ENCODE peak calls at places on chromosomes 5 and 9, in five cellular contexts. Y is IMR-90, R is HepG2, G is GM12878, J is K562. Z is an unnamed sample.

GRCh38 chr9:122347348-122348287 is 23.2 kb upstream of the PTGS1 start:
- DNase-seq in Y (no peak), R (peak), G (no peak), J (no peak), Z (peak)

GRCh38 chr5:124660229-124661093 is 86.0 kb downstream of the ZNF608 start:
- DNase-seq in Y (no peak), R (no peak), G (no peak), J (no peak), Z (no peak)

GRCh38 chr5:82855893-82856292 is 221.3 kb downstream of the TMEM167A start:
- DNase-seq in Y (no peak), R (no peak), G (no peak), J (no peak), Z (no peak)

GRCh38 chr9:97773723-97774122 is 76.6 kb upstream of the XPA start:
- DNase-seq in Y (peak), R (no peak), G (no peak), J (no peak), Z (no peak)

GRCh38 chr5:82939326-82939725 is 137.9 kb downstream of the TMEM167A start:
- DNase-seq in Y (no peak), R (no peak), G (no peak), J (no peak), Z (no peak)

GRCh38 chr5:74384851-74385250 is 255.7 kb downstream of the ENC1 start:
- DNase-seq in Y (no peak), R (no peak), G (no peak), J (no peak), Z (no peak)

GRCh38 chr5:113989278-113989912 is 372.5 kb upstream of the KCNN2 start:
- DNase-seq in Y (no peak), R (no peak), G (no peak), J (no peak), Z (no peak)

GRCh38 chr5:56824019-56824418 is 8.7 kb downstream of the MAP3K1 start:
- DNase-seq in Y (no peak), R (no peak), G (no peak), J (no peak), Z (no peak)

GRCh38 chr5:111385970-111386831 is 126.1 kb downstream of the STARD4 start:
- DNase-seq in Y (no peak), R (no peak), G (no peak), J (no peak), Z (no peak)

GRCh38 chr9:19994296-19994695 is 205.5 kb upstream of the SLC24A2 start:
- DNase-seq in Y (no peak), R (no peak), G (no peak), J (no peak), Z (no peak)

GRCh38 chr5:8517461-8517860 is 648.5 kb downstream of the MTRR start:
- DNase-seq in Y (peak), R (no peak), G (no peak), J (no peak), Z (peak)

GRCh38 chr5:128536861-128537305 is 1.2 kb downstream of the FBN2 start:
- DNase-seq in Y (peak), R (no peak), G (no peak), J (no peak), Z (no peak)

GRCh38 chr9:12732971-12733370 is 39.8 kb downstream of the TYRP1 start:
- DNase-seq in Y (no peak), R (no peak), G (no peak), J (no peak), Z (no peak)

GRCh38 chr5:100950975-100951374 is 47.9 kb upstream of the ST8SIA4 start:
- DNase-seq in Y (no peak), R (no peak), G (no peak), J (no peak), Z (peak)

GRCh38 chr5:172691886-172692285 is 50.8 kb downstream of the NEURL1B start:
- DNase-seq in Y (no peak), R (no peak), G (no peak), J (peak), Z (no peak)

GRCh38 chr5:2176581-2176980 is 293.9 kb upstream of the IRX4 start:
- DNase-seq in Y (no peak), R (no peak), G (no peak), J (no peak), Z (no peak)

GRCh38 chr5:143636951-143637528 is 174.9 kb upstream of the HMHB1 start:
- DNase-seq in Y (peak), R (peak), G (no peak), J (no peak), Z (peak)

GRCh38 chr5:67459233-67459632 is 262.6 kb upstream of the CD180 start:
- DNase-seq in Y (no peak), R (no peak), G (no peak), J (no peak), Z (no peak)

GRCh38 chr5:56415356-56415765 is 182.2 kb upstream of the ANKRD55 start:
- DNase-seq in Y (peak), R (no peak), G (peak), J (peak), Z (peak)

GRCh38 chr5:109486200-109486804 is 76.5 kb upstream of the PJA2 start:
- DNase-seq in Y (no peak), R (no peak), G (no peak), J (no peak), Z (no peak)

GRCh38 chr5:136080113-136080482 is 51.3 kb downstream of the TGFBI start:
- DNase-seq in Y (no peak), R (no peak), G (no peak), J (no peak), Z (no peak)

GRCh38 chr9:98096091-98096490 is 22.9 kb downstream of the TRIM14 start:
- DNase-seq in Y (no peak), R (no peak), G (no peak), J (no peak), Z (no peak)

GRCh38 chr5:147148715-147149114 is 86.1 kb upstream of the STK32A start:
- DNase-seq in Y (no peak), R (no peak), G (no peak), J (no peak), Z (no peak)

GRCh38 chr9:20693068-20693467 is 9.0 kb downstream of the FOCAD start:
- DNase-seq in Y (no peak), R (no peak), G (no peak), J (no peak), Z (no peak)

GRCh38 chr5:136901-137300 is 44.9 kb downstream of the PLEKHG4B start:
- DNase-seq in Y (no peak), R (no peak), G (no peak), J (no peak), Z (no peak)

GRCh38 chr5:60196382-60197113 is 303.0 kb upstream of the PDE4D start:
- DNase-seq in Y (peak), R (no peak), G (no peak), J (no peak), Z (peak)

GRCh38 chr5:143355710-143356109 is 47.8 kb downstream of the NR3C1 start:
- DNase-seq in Y (peak), R (peak), G (no peak), J (peak), Z (peak)

GRCh38 chr5:145589063-145589462 is 246.1 kb downstream of the PRELID2 start:
- DNase-seq in Y (no peak), R (no peak), G (no peak), J (no peak), Z (no peak)

GRCh38 chr5:125286266-125286665 is 539.8 kb upstream of the ZNF608 start:
- DNase-seq in Y (no peak), R (no peak), G (no peak), J (no peak), Z (no peak)

GRCh38 chr5:178121450-178122276 is 8.3 kb downstream of the N4BP3 start:
- DNase-seq in Y (no peak), R (no peak), G (no peak), J (no peak), Z (no peak)

GRCh38 chr9:88766778-88767503 is 224.3 kb upstream of the S1PR3 start:
- DNase-seq in Y (peak), R (no peak), G (no peak), J (no peak), Z (peak)

GRCh38 chr9:18473551-18474279 is at the start of gene ADAMTSL1:
- DNase-seq in Y (peak), R (no peak), G (no peak), J (no peak), Z (no peak)

GRCh38 chr9:120855827-120856636 is 13.3 kb upstream of the PSMD5 start:
- DNase-seq in Y (no peak), R (no peak), G (no peak), J (peak), Z (no peak)
- TF ChIP-seq RFX5 in Y (no peak), R (no peak), G (no peak), J (no peak), Z (no peak)

GRCh38 chr5:170538096-170538465 is 34.3 kb downstream of the KCNIP1 start:
- DNase-seq in Y (no peak), R (no peak), G (no peak), J (no peak), Z (peak)
- TF ChIP-seq BHLHE40 in Y (no peak), R (no peak), G (no peak), J (no peak), Z (no peak)

GRCh38 chr9:99261923-99262322 is 39.8 kb downstream of the SEC61B start:
- DNase-seq in Y (no peak), R (no peak), G (no peak), J (no peak), Z (no peak)

GRCh38 chr9:99259231-99259918 is 37.3 kb downstream of the SEC61B start:
- DNase-seq in Y (no peak), R (no peak), G (no peak), J (peak), Z (no peak)

GRCh38 chr9:99262949-99263418 is 40.9 kb downstream of the SEC61B start:
- DNase-seq in Y (no peak), R (no peak), G (peak), J (no peak), Z (no peak)

GRCh38 chr9:99266136-99267023 is 44.3 kb downstream of the SEC61B start:
- DNase-seq in Y (peak), R (peak), G (peak), J (peak), Z (peak)

GRCh38 chr9:99264070-99264469 is 42.0 kb downstream of the SEC61B start:
- DNase-seq in Y (no peak), R (no peak), G (no peak), J (peak), Z (no peak)
- TF ChIP-seq RFX5 in Y (no peak), R (no peak), G (no peak), J (no peak), Z (no peak)

GRCh38 chr5:132829742-132830435 is 558 bp downstream of the SHROOM1 start:
- DNase-seq in Y (peak), R (peak), G (no peak), J (peak), Z (peak)
- TF ChIP-seq BHLHE40 in Y (no peak), R (peak), G (peak), J (peak), Z (no peak)

DNA sequence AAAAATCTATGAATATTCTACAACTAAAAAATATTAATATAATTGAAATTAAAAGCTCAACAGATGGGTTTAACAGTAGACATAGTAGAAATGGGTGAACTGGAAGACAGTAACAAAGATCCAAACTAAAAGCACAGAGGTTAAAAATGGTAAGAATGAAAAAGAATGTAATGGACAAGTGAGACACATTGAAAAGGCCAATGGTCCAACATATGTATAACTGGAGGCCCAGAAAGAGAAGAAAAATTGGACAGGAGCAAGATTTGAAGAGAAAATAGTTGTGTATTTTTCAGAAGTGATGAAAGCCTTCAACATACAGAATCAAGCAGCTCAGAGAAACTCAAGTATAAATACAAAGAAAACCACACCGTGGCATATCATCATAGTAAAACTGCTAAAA is 58.6 kb downstream of the PCDHGC5 start:
- DNase-seq in Y (peak), R (peak), G (no peak), J (no peak), Z (peak)
- TF ChIP-seq RFX5 in Y (no peak), R (no peak), G (no peak), J (no peak), Z (no peak)

GRCh38 chr5:159094745-159095144 is 5.0 kb downstream of the EBF1 start:
- DNase-seq in Y (peak), R (peak), G (no peak), J (peak), Z (peak)
- TF ChIP-seq BHLHE40 in Y (no peak), R (no peak), G (no peak), J (no peak), Z (no peak)

DNA sequence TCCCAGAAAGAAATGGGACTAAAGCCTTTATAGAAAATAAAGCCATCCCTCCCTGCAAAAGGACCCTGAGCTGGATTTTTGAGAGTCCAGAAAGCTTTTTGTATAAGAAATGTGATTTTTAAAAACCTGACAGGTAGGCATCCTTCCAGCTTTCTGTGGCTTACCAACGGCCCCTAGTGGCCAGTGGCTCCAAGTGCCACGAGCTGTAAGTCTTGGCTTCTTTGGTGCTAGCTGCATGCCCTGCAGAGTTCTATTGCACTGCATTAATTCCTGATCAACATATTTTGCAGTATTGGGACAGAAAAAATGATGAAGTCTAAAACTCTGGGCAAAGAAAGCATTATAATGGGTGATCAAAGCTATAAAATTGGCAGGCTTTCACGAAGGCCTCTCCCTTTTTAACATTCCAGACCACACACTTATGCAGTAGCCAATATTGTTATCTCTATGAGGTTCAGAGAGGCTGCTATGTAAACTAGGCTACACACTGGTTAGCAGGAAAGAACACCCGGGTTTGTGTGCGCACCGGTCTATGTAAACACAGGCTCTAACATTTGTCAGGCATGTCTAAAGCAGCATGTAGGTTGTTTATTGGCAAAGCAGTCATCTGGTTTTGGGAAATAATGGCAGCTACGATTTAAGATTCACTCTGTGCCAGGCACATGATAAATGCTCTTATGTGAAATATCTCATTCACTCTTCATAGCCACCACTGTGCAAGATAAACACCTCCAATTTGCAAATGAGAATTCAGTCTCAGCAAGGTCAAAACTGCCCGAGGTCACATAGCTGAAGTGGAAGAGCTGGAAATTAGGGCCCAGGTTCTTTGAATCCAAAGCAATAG is 55.2 kb downstream of the NMUR2 start:
- DNase-seq in Y (peak), R (peak), G (no peak), J (peak), Z (peak)
- TF ChIP-seq RFX5 in Y (no peak), R (no peak), G (no peak), J (no peak), Z (no peak)

DNA sequence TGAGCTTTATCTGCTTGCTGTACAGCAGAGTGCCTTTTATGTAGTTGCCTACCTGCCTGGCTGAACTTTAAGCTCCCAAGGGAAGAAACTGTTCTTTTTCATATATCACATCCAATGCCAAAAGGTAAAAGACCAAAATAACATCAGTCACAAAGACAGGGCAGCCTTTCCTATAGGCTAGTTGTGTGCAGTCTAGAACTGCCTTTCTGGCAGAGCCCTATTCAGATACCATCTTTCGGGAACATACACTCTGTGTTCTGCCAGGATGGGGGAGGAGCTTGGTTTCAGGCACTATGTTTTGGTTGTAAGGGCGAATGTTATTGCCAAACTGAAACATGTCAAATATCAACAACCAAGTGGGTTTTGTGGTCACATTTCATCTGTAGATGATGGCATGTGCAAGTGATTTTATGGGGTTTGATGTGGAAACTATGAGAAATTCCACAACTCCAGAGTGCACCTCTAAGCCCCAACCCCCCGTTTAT is 314.5 kb downstream of the ADGRV1 start:
- DNase-seq in Y (no peak), R (no peak), G (no peak), J (no peak), Z (no peak)
- TF ChIP-seq BHLHE40 in Y (no peak), R (no peak), G (no peak), J (no peak), Z (no peak)

GRCh38 chr9:128343855-128344254 is 3.5 kb downstream of the SLC27A4 start:
- DNase-seq in Y (no peak), R (no peak), G (no peak), J (no peak), Z (no peak)

GRCh38 chr9:128340691-128341434 is 536 bp downstream of the SLC27A4 start:
- DNase-seq in Y (no peak), R (peak), G (no peak), J (no peak), Z (no peak)

GRCh38 chr9:128341435-128341849 is 1.1 kb downstream of the SLC27A4 start:
- DNase-seq in Y (peak), R (peak), G (no peak), J (peak), Z (peak)

GRCh38 chr9:128344931-128345605 is 4.7 kb downstream of the SLC27A4 start:
- DNase-seq in Y (no peak), R (no peak), G (no peak), J (peak), Z (no peak)

DNA sequence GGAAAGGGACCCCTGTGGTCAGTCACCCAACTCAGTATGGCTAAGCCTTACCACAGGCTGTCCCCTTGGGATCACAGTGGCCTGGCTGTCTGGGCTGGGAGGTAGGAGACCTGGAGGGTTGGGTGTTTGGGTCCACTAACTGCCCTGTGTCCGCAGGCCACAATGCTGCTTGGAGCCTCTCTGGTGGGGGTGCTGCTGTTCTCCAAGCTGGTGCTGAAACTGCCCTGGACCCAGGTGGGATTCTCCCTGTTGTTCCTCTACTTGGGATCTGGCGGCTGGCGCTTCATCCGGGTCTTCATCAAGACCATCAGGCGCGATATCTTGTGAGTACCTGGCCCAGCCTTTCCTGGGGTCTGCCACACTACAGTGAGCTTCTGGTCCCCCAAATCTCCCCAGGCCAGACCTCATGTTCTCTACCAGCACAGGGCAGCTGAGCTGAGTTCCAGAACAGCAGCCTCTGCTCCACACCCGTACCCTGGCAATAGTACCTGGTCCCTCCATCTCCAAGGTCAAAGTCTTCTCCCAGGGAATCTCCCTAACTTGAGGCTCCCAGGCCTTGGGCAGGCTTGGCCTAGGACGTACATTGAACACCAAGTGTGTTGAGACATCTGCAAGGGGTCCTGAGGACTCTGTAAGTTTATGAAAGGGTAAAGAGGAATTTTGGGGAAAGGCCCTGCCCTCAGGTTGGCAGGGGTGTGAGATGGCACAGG is 2.8 kb downstream of the SLC27A4 start:
- DNase-seq in Y (no peak), R (no peak), G (no peak), J (no peak), Z (no peak)
- TF ChIP-seq RFX5 in Y (no peak), R (no peak), G (no peak), J (no peak), Z (no peak)